ENCODE peak calls at places on chromosomes 7 and 10, in four cellular contexts. M is CD4-positive, CD25-positive, alpha-beta regulatory T cell; U is uterus; G is brain microvascular endothelial cell. P is an unnamed sample.

GRCh38 chr7:37052673-37053072 is 328.4 kb upstream of the AOAH start:
- DNase-seq in M (peak; percentile 21), U (no peak), G (peak; percentile 47), P (peak; percentile 33)

GRCh38 chr7:42099837-42100508 is 137.0 kb downstream of the GLI3 start:
- DNase-seq in M (no peak), U (no peak), G (no peak), P (no peak)

GRCh38 chr7:38777609-38778008 is 131.4 kb downstream of the VPS41 start:
- DNase-seq in M (no peak), U (no peak), G (no peak), P (no peak)

GRCh38 chr7:106770191-106770590 is 94.9 kb upstream of the PIK3CG start:
- DNase-seq in M (no peak), U (no peak), G (peak; percentile 77), P (peak; percentile 77)

GRCh38 chr7:135929249-135929648 is 47.9 kb downstream of the MTPN start:
- DNase-seq in M (peak; percentile 14), U (no peak), G (no peak), P (no peak)

GRCh38 chr10:119652361-119652760 is 1.2 kb downstream of the BAG3 start:
- DNase-seq in M (peak; percentile 77), U (no peak), G (no peak), P (peak; percentile 77)

GRCh38 chr7:22549667-22550513 is 49.9 kb upstream of the STEAP1B start:
- DNase-seq in M (peak; percentile 16), U (no peak), G (peak; percentile 19), P (peak; percentile 13)

GRCh38 chr7:120402368-120402767 is 129.4 kb downstream of the KCND2 start:
- DNase-seq in M (no peak), U (no peak), G (no peak), P (peak; percentile 50)

GRCh38 chr10:132992433-132993215 is 50.3 kb upstream of the CFAP46 start:
- DNase-seq in M (no peak), U (no peak), G (no peak), P (no peak)

GRCh38 chr7:151869457-151869856 is 7.5 kb downstream of the PRKAG2 start:
- DNase-seq in M (no peak), U (no peak), G (no peak), P (no peak)

GRCh38 chr10:116521424-116522305 is 24.1 kb upstream of the PNLIP start:
- DNase-seq in M (peak; percentile 43), U (no peak), G (peak; percentile 70), P (peak; percentile 32)

GRCh38 chr10:97117372-97117771 is 68.4 kb downstream of the SLIT1 start:
- DNase-seq in M (peak; percentile 2), U (no peak), G (no peak), P (peak; percentile 17)

GRCh38 chr10:97549587-97550322 is 22.8 kb upstream of the ANKRD2 start:
- DNase-seq in M (no peak), U (no peak), G (no peak), P (no peak)

GRCh38 chr7:36011588-36011965 is 141.5 kb upstream of the EEPD1 start:
- DNase-seq in M (no peak), U (no peak), G (no peak), P (no peak)

GRCh38 chr7:22885824-22886255 is 63.2 kb upstream of the TOMM7 start:
- DNase-seq in M (peak; percentile 90), U (no peak), G (no peak), P (no peak)

GRCh38 chr7:25864943-25865633 is 286.9 kb upstream of the NFE2L3 start:
- DNase-seq in M (no peak), U (no peak), G (no peak), P (peak; percentile 24)

GRCh38 chr7:125033506-125033905 is 103.9 kb upstream of the POT1 start:
- DNase-seq in M (no peak), U (no peak), G (no peak), P (no peak)

GRCh38 chr10:33345236-33345635 is 10.8 kb upstream of the NRP1 start:
- DNase-seq in M (no peak), U (no peak), G (no peak), P (no peak)

GRCh38 chr7:128129224-128129864 is 98.1 kb upstream of the LRRC4 start:
- DNase-seq in M (no peak), U (no peak), G (no peak), P (no peak)

GRCh38 chr7:97179454-97180104 is 62.1 kb downstream of the SDHAF3 start:
- DNase-seq in M (peak; percentile 65), U (peak; percentile 16), G (peak; percentile 37), P (peak; percentile 56)

GRCh38 chr7:118239014-118239413 is 14.5 kb downstream of the ANKRD7 start:
- DNase-seq in M (no peak), U (no peak), G (no peak), P (no peak)

GRCh38 chr10:132458595-132459251 is 61.7 kb downstream of the PWWP2B start:
- DNase-seq in M (peak; percentile 39), U (peak; percentile 69), G (no peak), P (peak; percentile 21)

GRCh38 chr10:102300289-102300843 is 55.0 kb downstream of the GBF1 start:
- DNase-seq in M (peak; percentile 63), U (no peak), G (peak; percentile 73), P (peak; percentile 87)

GRCh38 chr7:80763289-80763688 is 124.8 kb downstream of the CD36 start:
- DNase-seq in M (no peak), U (no peak), G (no peak), P (no peak)

GRCh38 chr10:6493521-6494451 is 86.3 kb downstream of the PRKCQ start:
- DNase-seq in M (peak; percentile 50), U (no peak), G (no peak), P (no peak)